ENCODE peak calls at places on chromosomes 12 and 14, in nine cellular contexts. B is brain microvascular endothelial cell, R is substantia nigra, S is breast epithelium, U is esophagus squamous epithelium, Y is tibial nerve, K is right lobe of liver, A is mesenchymal stem cell, D is transverse colon. L is an unnamed sample.

GRCh38 chr12:76455582-76456345 is 103.8 kb downstream of the OSBPL8 start:
- DNase-seq in Y (peak), D (no peak), K (no peak), B (peak), R (no peak), U (no peak), S (no peak), A (peak), L (no peak)

GRCh38 chr12:690466-690865 is 27.2 kb upstream of the NINJ2 start:
- DNase-seq in S (no peak), Y (no peak), U (no peak), A (no peak), D (no peak), B (no peak), R (no peak), K (no peak), L (no peak)

GRCh38 chr12:9669534-9669933 is at the start of gene CLEC2D:
- DNase-seq in S (no peak), R (no peak), A (no peak), Y (no peak), D (no peak), B (no peak), U (no peak), K (no peak), L (no peak)

GRCh38 chr12:108832730-108833354 is 24.5 kb downstream of the SSH1 start:
- DNase-seq in S (peak), R (no peak), D (no peak), B (peak), K (no peak), A (peak), Y (no peak), U (no peak), L (no peak)

GRCh38 chr12:1811281-1811947 is 9.0 kb upstream of the LRTM2 start:
- DNase-seq in B (peak), U (no peak), A (peak), S (no peak), D (no peak), R (peak), K (no peak), Y (no peak), L (peak)

GRCh38 chr12:125187148-125187733 is 122.0 kb downstream of the AACS start:
- DNase-seq in B (no peak), A (no peak), U (no peak), D (no peak), R (peak), K (no peak), Y (no peak), S (no peak), L (no peak)

GRCh38 chr14:104709387-104710019 is 14.5 kb upstream of the ADSS1 start:
- DNase-seq in R (no peak), B (no peak), A (no peak), U (no peak), S (no peak), Y (no peak), K (no peak), D (no peak), L (no peak)

GRCh38 chr12:96247567-96247962 is 53.4 kb downstream of the ELK3 start:
- DNase-seq in S (no peak), D (no peak), B (no peak), R (no peak), Y (no peak), K (no peak), A (peak), U (no peak), L (no peak)

GRCh38 chr14:23577004-23577681 is 1.4 kb downstream of the JPH4 start:
- DNase-seq in S (no peak), R (no peak), U (no peak), A (no peak), K (no peak), D (no peak), Y (no peak), B (no peak), L (no peak)

GRCh38 chr12:33825442-33825841 is 196.9 kb upstream of the ALG10 start:
- DNase-seq in U (no peak), K (no peak), D (no peak), R (no peak), Y (no peak), B (no peak), A (no peak), S (no peak), L (no peak)

GRCh38 chr14:55327179-55327578 is 56.0 kb downstream of the FBXO34 start:
- DNase-seq in Y (no peak), D (no peak), U (no peak), S (no peak), B (no peak), A (no peak), R (no peak), K (no peak), L (no peak)

GRCh38 chr14:55328317-55328716 is 57.1 kb downstream of the FBXO34 start:
- DNase-seq in R (no peak), S (no peak), A (peak), K (no peak), B (peak), U (no peak), Y (no peak), D (no peak), L (no peak)

GRCh38 chr14:55324812-55325211 is 53.6 kb downstream of the FBXO34 start:
- DNase-seq in B (no peak), K (no peak), S (no peak), D (no peak), R (no peak), U (no peak), A (no peak), Y (no peak), L (no peak)

DNA sequence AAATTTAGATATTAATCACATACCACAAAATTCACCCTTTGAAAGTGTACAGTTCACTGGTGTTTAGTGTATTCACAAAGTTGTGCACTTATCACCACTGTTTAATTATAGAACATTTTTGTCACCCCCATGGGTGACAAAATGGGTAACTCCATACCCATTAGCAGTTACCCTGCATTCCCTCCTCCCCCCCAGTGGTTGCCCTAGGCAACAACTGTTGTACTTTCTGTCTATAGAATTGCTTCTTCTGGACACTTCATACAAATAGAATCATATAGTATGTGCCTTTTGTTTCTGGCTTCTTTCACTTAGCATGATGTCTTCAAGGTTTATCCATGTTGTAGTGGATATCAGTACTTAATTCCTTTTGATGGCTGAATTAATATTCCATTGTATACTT is 52.7 kb downstream of the FBXO34 start:
- DNase-seq in A (no peak), R (no peak), B (no peak), D (no peak), K (no peak), S (no peak), U (no peak), Y (no peak), L (no peak)
- H3K27ac ChIP-seq in A (no peak), R (no peak), B (no peak), D (no peak), K (no peak), S (no peak), U (no peak), Y (no peak), L (no peak)

DNA sequence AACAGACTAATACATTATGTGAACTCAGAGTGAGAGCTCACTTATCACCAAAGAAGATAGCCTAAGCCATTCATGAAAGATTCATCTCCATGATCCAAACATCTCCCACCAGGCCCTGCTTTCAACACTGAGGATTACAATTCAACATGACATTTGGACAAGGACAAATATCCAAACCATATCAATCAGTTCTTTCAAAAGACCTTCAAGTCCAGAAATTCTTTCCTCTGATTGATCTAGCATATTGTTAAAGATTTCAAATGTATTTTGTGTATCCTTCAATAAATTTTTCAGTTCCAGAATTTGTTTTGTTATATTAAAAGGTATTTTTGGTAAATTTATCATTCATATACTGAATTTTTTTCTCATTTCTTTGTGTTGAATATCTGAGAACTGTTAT is 1055.8 kb downstream of the SLC6A15 start:
- DNase-seq in B (no peak), A (no peak), D (no peak), Y (no peak), R (no peak), S (no peak), K (no peak), U (no peak), L (no peak)
- H3K27ac ChIP-seq in B (no peak), A (no peak), D (no peak), Y (no peak), R (no peak), S (no peak), K (no peak), U (no peak), L (no peak)

GRCh38 chr12:110689002-110689600 is at the start of gene HVCN1:
- DNase-seq in Y (peak), S (no peak), A (peak), B (no peak), R (peak), K (peak), U (no peak), D (peak), L (peak)

GRCh38 chr12:110686294-110686903 is 2.5 kb downstream of the HVCN1 start:
- DNase-seq in D (no peak), B (no peak), R (no peak), S (no peak), Y (no peak), U (no peak), K (no peak), A (no peak), L (no peak)

GRCh38 chr12:110687770-110688169 is 1.1 kb downstream of the HVCN1 start:
- DNase-seq in R (no peak), K (no peak), U (no peak), B (no peak), Y (no peak), A (no peak), S (no peak), D (no peak), L (no peak)

GRCh38 chr12:110689601-110690430 is 901 bp upstream of the HVCN1 start:
- DNase-seq in U (no peak), K (no peak), R (no peak), B (no peak), S (no peak), D (peak), A (no peak), Y (peak), L (peak)

GRCh38 chr12:110688446-110689001 is 391 bp downstream of the HVCN1 start:
- DNase-seq in D (no peak), Y (no peak), U (no peak), K (no peak), R (no peak), A (no peak), S (no peak), B (no peak), L (no peak)
- H3K27ac ChIP-seq in D (peak), Y (peak), U (peak), K (peak), R (peak), A (no peak), S (peak), B (no peak), L (no peak)

GRCh38 chr12:121982950-121983349 is 38.7 kb upstream of the BCL7A start:
- DNase-seq in U (no peak), B (no peak), R (no peak), A (no peak), Y (no peak), S (no peak), K (no peak), D (no peak), L (no peak)

GRCh38 chr12:121989951-121990647 is 31.6 kb upstream of the BCL7A start:
- DNase-seq in A (no peak), U (no peak), S (no peak), B (no peak), D (no peak), R (no peak), Y (no peak), K (no peak), L (no peak)

GRCh38 chr12:121989266-121989950 is 32.3 kb upstream of the BCL7A start:
- DNase-seq in B (no peak), S (no peak), U (no peak), K (no peak), Y (no peak), D (no peak), R (no peak), A (no peak), L (no peak)

GRCh38 chr12:121983546-121984205 is 38.0 kb upstream of the BCL7A start:
- DNase-seq in D (no peak), S (no peak), B (no peak), A (no peak), K (no peak), U (no peak), Y (no peak), R (no peak), L (no peak)

DNA sequence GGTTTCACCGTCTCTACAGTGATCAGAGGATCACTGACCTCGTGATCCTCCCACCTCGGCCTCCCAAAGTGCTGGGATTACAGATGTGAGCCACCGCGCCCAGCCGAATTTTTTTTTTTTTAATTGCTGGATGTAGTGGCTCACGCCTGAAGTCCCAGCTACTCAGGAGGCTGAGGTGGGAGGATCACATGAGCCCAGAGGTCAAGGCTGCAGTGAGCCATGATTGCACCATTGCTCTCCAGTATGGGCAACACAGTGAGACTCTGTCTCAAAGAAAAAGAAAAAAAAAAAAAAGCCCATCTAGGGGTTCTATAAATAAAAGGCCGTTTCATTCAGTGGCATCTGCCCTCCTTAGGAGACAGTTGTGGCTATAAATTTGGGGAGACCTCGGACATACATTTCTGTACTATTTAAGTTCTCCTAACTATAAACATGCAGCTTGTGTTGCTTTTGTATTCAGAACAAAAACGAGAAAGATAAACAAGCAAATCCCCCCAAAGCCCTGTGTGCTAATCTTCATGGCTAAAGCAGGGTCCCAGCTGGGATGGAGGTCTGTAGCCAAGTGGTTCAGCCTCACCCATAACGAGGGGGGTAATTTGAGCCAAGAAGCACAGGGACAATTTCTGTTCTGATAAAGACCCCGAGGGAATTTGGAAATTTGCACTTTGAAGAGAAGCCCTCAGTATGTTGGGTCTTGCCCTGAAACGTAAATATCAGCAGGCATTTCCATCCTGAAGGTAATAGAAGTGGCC is 35.0 kb upstream of the BCL7A start:
- DNase-seq in Y (no peak), R (no peak), K (no peak), D (no peak), U (no peak), A (no peak), B (no peak), S (no peak), L (no peak)
- H3K27ac ChIP-seq in Y (no peak), R (no peak), K (no peak), D (no peak), U (no peak), A (no peak), B (no peak), S (no peak), L (no peak)

GRCh38 chr12:56121204-56121870 is 3.3 kb downstream of the ZC3H10 start:
- DNase-seq in D (no peak), U (no peak), A (no peak), B (no peak), R (no peak), K (peak), Y (no peak), S (no peak), L (no peak)

GRCh38 chr12:56122637-56123036 is 4.6 kb downstream of the ZC3H10 start:
- DNase-seq in B (no peak), K (no peak), A (peak), U (no peak), Y (no peak), S (no peak), D (no peak), R (no peak), L (no peak)

GRCh38 chr12:56127485-56127887 is 581 bp upstream of the ESYT1 start:
- DNase-seq in B (no peak), K (no peak), D (no peak), S (no peak), Y (no peak), R (no peak), A (no peak), U (no peak), L (no peak)

GRCh38 chr12:56126732-56127239 is 1.3 kb upstream of the ESYT1 start:
- DNase-seq in U (no peak), S (no peak), R (no peak), D (no peak), Y (no peak), B (no peak), A (no peak), K (no peak), L (no peak)

GRCh38 chr12:56124133-56124532 is 3.9 kb upstream of the ESYT1 start:
- DNase-seq in D (no peak), S (no peak), R (no peak), A (no peak), Y (no peak), U (no peak), B (no peak), K (no peak), L (no peak)
- H3K27ac ChIP-seq in D (no peak), S (peak), R (no peak), A (no peak), Y (no peak), U (no peak), B (no peak), K (no peak), L (no peak)

DNA sequence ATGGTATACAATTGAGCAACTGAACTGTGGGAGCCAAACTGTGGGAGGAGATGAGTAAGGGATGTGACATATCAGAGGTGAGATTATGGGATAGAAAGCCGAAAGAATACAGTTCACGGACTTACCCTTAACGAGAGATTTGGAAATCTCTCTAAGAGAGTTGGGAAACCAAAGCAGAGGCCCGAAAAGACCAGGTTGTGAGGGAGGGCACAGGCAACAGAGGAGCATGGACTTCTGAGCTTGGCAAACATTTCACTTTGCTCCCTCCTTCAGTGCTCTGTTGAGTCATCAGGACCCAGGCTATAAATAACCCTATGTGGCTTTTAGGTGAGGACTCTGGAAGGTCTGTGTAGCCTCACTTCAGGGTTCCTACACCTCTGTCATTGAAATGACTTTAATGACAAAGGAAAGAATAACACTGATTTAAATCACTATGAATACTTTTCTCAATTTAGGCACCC is 120.6 kb downstream of the TGFB3 start:
- DNase-seq in K (no peak), B (peak), R (no peak), Y (no peak), D (no peak), U (no peak), A (peak), S (no peak), L (no peak)
- H3K27ac ChIP-seq in K (no peak), B (peak), R (no peak), Y (no peak), D (peak), U (no peak), A (no peak), S (no peak), L (no peak)

GRCh38 chr14:89444044-89444443 is 27.0 kb upstream of the FOXN3 start:
- DNase-seq in R (no peak), B (no peak), U (no peak), D (no peak), A (no peak), Y (no peak), S (no peak), K (no peak), L (no peak)

GRCh38 chr14:89445252-89445973 is 28.4 kb upstream of the FOXN3 start:
- DNase-seq in Y (no peak), S (no peak), K (no peak), R (no peak), U (no peak), B (no peak), D (no peak), A (no peak), L (no peak)

GRCh38 chr14:89442280-89442679 is 25.2 kb upstream of the FOXN3 start:
- DNase-seq in B (no peak), R (no peak), A (no peak), S (no peak), Y (no peak), U (no peak), D (no peak), K (no peak), L (no peak)

GRCh38 chr14:89443002-89443660 is 26.1 kb upstream of the FOXN3 start:
- DNase-seq in R (no peak), K (no peak), Y (no peak), B (peak), U (no peak), A (no peak), D (no peak), S (no peak), L (no peak)

DNA sequence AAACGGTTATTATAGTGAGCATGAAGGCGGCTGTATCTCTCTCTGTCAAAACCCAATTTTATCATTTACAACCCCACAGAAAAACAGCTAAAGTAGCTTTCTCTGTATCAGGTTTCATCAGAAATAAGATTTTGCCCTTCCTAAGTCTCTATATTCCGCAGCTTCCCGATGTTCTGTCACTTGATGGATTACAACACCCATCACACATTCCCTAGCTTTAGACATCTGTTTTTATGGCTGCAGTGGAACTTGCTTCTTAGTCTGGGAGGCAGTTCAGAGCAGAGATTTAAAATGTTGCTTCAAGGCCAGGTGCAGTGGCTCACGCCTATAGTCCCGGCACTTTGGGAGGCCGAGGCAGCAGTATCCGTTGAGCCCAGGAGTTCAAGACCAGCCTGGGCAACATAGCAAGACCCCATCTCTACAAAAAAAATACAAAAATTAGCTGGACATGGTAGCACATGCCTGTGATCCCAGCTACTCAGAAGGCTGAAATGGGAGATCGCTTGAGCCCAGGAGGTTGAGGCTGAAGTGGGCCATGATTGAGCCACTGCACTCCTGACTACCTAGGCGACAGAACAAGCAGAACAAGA is 27.6 kb upstream of the FOXN3 start:
- DNase-seq in U (no peak), A (peak), B (no peak), D (no peak), S (no peak), Y (no peak), K (no peak), R (no peak), L (no peak)
- H3K27ac ChIP-seq in U (peak), A (peak), B (peak), D (no peak), S (no peak), Y (no peak), K (no peak), R (no peak), L (no peak)

GRCh38 chr14:68247867-68248266 is 428.3 kb downstream of the RAD51B start:
- DNase-seq in D (no peak), A (peak), K (no peak), R (no peak), Y (no peak), S (no peak), U (no peak), B (no peak), L (no peak)
- H3K27ac ChIP-seq in D (peak), A (peak), K (peak), R (no peak), Y (no peak), S (peak), U (peak), B (no peak), L (no peak)

L was measured in effector memory CD4-positive, alpha-beta T cell.